ENCODE peak calls at places on chromosomes 1 and 21, in five cellular contexts. K is GM13976; S is HFFc6; P is CD8-positive, alpha-beta T cell; Q is uterus. H is an unnamed sample.
A peak's percentile ranks its signal among the peaks of the same experiment; 100 is the strongest.

GRCh38 chr1:29800522-29800956 is 564.2 kb downstream of the PTPRU start:
- DNase-seq in K (no peak), Q (no peak), S (no peak), P (no peak), H (no peak)

GRCh38 chr1:64471218-64471719 is 1.3 kb downstream of the CACHD1 start:
- DNase-seq in S (peak; percentile 12), Q (peak; percentile 55), P (no peak), K (peak; percentile 25), H (peak; percentile 72)

GRCh38 chr1:17194133-17194475 is 10.8 kb upstream of the PADI1 start:
- DNase-seq in S (no peak), K (no peak), P (no peak), Q (no peak), H (peak; percentile 36)

GRCh38 chr1:223358826-223359225 is 5.2 kb downstream of the SUSD4 start:
- DNase-seq in K (no peak), Q (no peak), P (no peak), S (no peak), H (no peak)

GRCh38 chr1:35546614-35547013 is 10.6 kb downstream of the KIAA0319L start:
- DNase-seq in K (no peak), Q (no peak), S (no peak), P (no peak), H (no peak)

GRCh38 chr21:37463083-37463780 is 96.7 kb downstream of the DYRK1A start:
- DNase-seq in P (no peak), S (peak; percentile 57), K (peak; percentile 34), Q (no peak), H (no peak)

GRCh38 chr1:61356995-61357394 is 274.6 kb downstream of the NFIA start:
- DNase-seq in P (no peak), Q (no peak), K (no peak), S (no peak), H (no peak)

GRCh38 chr1:246510147-246511030 is 3.3 kb upstream of the SMYD3 start:
- DNase-seq in S (no peak), K (no peak), P (no peak), Q (no peak), H (no peak)

GRCh38 chr1:6384962-6385672 is 8.4 kb downstream of the ACOT7 start:
- DNase-seq in Q (no peak), P (no peak), K (no peak), S (no peak), H (no peak)

GRCh38 chr1:209890606-209891330 is 47.2 kb upstream of the SYT14 start:
- DNase-seq in P (no peak), K (no peak), S (no peak), Q (no peak), H (no peak)

GRCh38 chr1:152029144-152029936 is 7.5 kb downstream of the S100A11 start:
- DNase-seq in Q (no peak), S (peak; percentile 11), P (no peak), K (no peak), H (no peak)

GRCh38 chr1:118920124-118920675 is 67.9 kb downstream of the TBX15 start:
- DNase-seq in S (no peak), P (no peak), Q (no peak), K (no peak), H (no peak)

GRCh38 chr1:19448491-19449439 is 36.6 kb downstream of the CAPZB start:
- DNase-seq in K (no peak), P (no peak), Q (peak; percentile 65), S (peak; percentile 92), H (peak; percentile 79)

GRCh38 chr21:34892196-34892595 is 156.9 kb downstream of the RUNX1 start:
- DNase-seq in P (no peak), S (no peak), Q (no peak), K (no peak), H (no peak)

GRCh38 chr1:71492298-71493041 is 411.6 kb upstream of the ZRANB2 start:
- DNase-seq in Q (no peak), P (no peak), K (no peak), S (no peak), H (no peak)

GRCh38 chr1:47424336-47424982 is 8.4 kb downstream of the FOXE3 start:
- DNase-seq in S (peak; percentile 69), Q (no peak), K (no peak), P (no peak), H (no peak)

GRCh38 chr1:200245492-200245891 is 164.3 kb downstream of the ZNF281 start:
- DNase-seq in Q (no peak), K (no peak), P (no peak), S (peak; percentile 53), H (no peak)

GRCh38 chr21:46598563-46599250 is 6.2 kb downstream of the S100B start:
- DNase-seq in K (no peak), P (no peak), Q (no peak), S (no peak), H (no peak)

GRCh38 chr21:31143021-31143420 is 104.7 kb upstream of the KRTAP19-8 start:
- DNase-seq in Q (no peak), K (no peak), S (no peak), P (no peak), H (no peak)

GRCh38 chr21:41821756-41822431 is 55.0 kb upstream of the RIPK4 start:
- DNase-seq in P (no peak), Q (no peak), K (no peak), S (no peak), H (peak; percentile 63)

GRCh38 chr1:50419192-50419906 is 3.9 kb downstream of the DMRTA2 start:
- DNase-seq in K (peak; percentile 37), S (no peak), P (no peak), Q (no peak), H (peak; percentile 74)

GRCh38 chr1:109762821-109763645 is 690 bp downstream of the EPS8L3 start:
- DNase-seq in K (no peak), P (no peak), Q (peak; percentile 9), S (peak; percentile 56), H (peak; percentile 29)

GRCh38 chr21:32702702-32703101 is 25.1 kb downstream of the SYNJ1 start:
- DNase-seq in Q (no peak), K (no peak), P (no peak), S (peak; percentile 26), H (no peak)

GRCh38 chr1:214086945-214087344 is 99.2 kb downstream of the PROX1 start:
- DNase-seq in S (no peak), P (no peak), K (no peak), Q (no peak), H (no peak)
- TF ChIP-seq CTCF in S (no peak), P (no peak), K (no peak), Q (no peak), H (no peak)

GRCh38 chr1:154466879-154467767 is 34.9 kb upstream of the TDRD10 start:
- DNase-seq in S (no peak), Q (no peak), K (peak; percentile 58), P (no peak), H (no peak)
- TF ChIP-seq CTCF in S (peak; percentile 64), Q (peak; percentile 44), K (peak; percentile 17), P (no peak), H (no peak)

DNA sequence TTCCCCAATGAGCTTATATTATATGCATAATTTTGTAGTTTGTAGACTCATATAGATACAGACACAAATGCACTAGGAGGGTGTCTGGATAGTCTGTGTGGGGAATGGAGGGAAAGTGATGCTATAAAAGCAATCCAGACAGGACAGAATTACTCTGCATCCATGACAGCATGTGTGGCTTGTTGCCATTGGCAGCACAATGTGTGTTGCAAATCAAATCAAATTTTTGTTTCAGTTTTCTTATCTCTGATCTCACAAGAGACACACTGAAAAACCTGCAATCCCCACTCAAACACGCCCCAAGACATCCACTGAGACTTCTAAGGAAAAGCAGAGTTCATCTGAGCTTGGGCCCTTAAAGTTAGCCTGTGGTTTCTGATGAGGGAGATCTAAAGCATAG is 312.9 kb upstream of the PLXNA2 start:
- DNase-seq in S (no peak), P (no peak), Q (no peak), K (no peak), H (no peak)
- TF ChIP-seq CTCF in S (no peak), P (no peak), Q (no peak), K (no peak), H (no peak)

DNA sequence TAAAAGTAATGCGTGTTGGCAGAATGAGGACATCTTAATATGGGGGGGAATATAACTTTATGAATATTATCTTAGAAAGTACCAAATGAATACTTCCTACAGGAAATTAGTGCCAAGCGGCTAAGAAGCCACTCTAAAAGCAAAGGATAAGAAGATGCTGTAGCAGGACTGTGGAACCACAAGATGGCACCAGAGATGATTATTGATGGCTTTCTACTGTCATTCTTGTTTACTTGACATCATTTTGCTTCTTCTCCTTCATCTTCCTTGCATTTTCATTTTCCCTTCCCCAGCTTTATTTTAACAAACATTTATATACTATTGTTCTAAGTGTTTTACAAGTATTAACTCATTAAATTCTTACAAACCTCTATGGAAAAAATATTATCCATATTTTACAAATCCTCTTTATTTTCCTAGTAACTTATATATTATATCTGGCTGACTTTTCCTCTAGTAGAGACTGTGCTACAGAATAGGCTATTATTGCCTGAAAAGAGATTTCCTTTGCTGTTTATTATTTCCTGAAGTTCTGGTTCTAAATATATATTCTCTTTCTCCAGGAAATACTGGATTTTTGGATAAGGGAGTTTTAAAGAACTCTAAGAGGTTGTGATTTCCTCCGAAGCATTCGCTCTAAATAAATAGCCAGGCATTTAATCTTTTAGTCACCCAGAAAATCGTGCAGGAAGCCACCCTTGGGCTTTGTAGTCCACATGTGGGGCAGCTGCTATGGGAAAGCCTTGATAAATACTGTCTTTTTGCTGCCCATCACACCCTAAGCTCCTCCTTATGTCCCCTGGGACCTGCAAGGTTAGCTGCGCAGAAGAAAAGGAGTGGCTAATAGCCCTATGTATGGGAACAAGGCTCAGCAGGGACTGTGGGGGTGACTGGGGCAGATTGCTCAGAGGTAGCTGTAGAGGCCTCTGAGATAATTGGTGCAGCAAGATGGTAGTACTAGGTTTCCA is 69.8 kb downstream of the TPR start:
- DNase-seq in S (peak; percentile 30), P (no peak), K (peak; percentile 53), Q (no peak), H (no peak)
- TF ChIP-seq CTCF in S (peak; percentile 77), P (peak; percentile 74), K (peak; percentile 57), Q (no peak), H (peak; percentile 74)

DNA sequence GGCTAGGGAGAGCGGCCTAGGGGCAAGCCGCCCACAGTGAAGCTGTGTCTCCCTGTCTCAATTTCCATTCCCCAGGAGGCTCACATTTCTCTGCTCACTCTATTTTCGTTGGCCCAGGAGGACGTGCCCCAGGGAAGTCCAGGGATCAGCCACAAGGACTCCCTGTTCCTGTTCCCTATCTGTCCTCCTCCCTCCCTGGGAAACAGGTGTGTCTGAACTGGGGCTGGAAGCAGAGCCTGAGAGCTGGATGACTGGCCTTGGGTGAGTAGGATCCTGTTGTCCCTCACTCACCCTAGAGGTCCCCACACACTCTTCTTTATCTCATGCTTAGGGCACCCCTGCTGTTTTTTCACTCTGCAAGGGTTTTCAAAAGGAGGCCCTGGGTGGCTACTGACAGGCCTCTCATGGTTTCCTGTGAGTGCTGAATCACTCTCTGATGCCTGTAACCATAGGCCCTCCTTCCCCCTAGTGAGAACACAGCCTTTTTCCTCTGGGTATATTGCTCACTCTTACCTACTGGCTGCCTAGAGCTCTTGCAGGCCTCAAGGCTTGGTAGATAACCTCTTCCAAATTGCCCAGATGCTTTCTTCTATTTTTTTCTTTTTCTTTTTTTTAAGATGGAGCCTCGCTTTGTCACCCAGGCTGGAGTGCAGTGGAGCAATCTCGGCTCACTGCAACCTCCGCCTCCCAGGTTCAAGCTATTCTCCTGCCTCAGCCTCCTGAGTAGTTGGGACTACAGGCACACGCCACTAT is 3.3 kb upstream of the UTP11 start:
- DNase-seq in S (peak; percentile 56), Q (no peak), P (peak; percentile 57), K (no peak), H (no peak)
- TF ChIP-seq CTCF in S (no peak), Q (no peak), P (no peak), K (no peak), H (no peak)

DNA sequence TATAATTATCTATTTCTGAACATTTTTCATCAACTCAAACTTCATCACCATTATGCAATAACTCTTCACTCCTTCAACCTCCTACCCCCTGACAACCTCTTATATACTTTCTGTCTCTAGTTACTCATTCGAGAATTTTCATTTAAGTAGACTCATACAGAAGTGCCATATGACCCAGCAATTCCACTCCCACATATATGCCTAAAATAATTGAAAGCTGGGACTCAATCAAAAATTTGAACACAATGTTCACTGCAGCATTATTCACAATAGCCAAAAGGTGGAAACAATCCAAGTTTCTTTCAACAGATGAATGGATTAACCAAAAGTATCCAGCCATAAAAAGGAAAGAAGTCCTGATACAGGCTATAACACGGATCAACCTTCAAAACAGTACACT is 24.1 kb downstream of the COL11A1 start:
- DNase-seq in K (no peak), P (no peak), Q (no peak), S (no peak), H (no peak)
- TF ChIP-seq CTCF in K (no peak), P (no peak), Q (no peak), S (no peak), H (no peak)